ENCODE peak calls at places on chromosomes 11 and 22, in seven cellular contexts. R, G, C, H, O, A and S are unnamed samples.

GRCh38 chr11:589798-590197 is 13.5 kb downstream of the PHRF1 start:
- DNase-seq in G (no peak), C (no peak), A (no peak), R (no peak), O (no peak), H (no peak), S (no peak)

GRCh38 chr22:40414838-40415505 is 44.6 kb downstream of the SGSM3 start:
- DNase-seq in A (no peak), C (no peak), R (peak), G (no peak), H (no peak), O (no peak), S (no peak)

GRCh38 chr11:92941676-92942571 is 27.5 kb upstream of the MTNR1B start:
- DNase-seq in R (peak), G (peak), A (no peak), C (peak), O (peak), H (peak), S (no peak)

GRCh38 chr11:45097721-45098493 is 48.5 kb upstream of the PRDM11 start:
- DNase-seq in H (peak), A (peak), G (peak), O (peak), C (peak), R (no peak), S (peak)

GRCh38 chr22:30305519-30305905 is 16.2 kb upstream of the CASTOR1 start:
- DNase-seq in G (no peak), O (peak), A (peak), H (no peak), R (peak), C (no peak), S (no peak)

GRCh38 chr11:128399722-128400121 is 187.6 kb downstream of the ETS1 start:
- DNase-seq in H (no peak), C (no peak), R (no peak), G (no peak), O (no peak), A (no peak), S (no peak)

GRCh38 chr11:65640483-65641207 is 2.7 kb downstream of the SIPA1 start:
- DNase-seq in C (no peak), G (no peak), R (peak), H (no peak), A (peak), O (no peak), S (no peak)

GRCh38 chr11:83736689-83737088 is 450.5 kb upstream of the CCDC90B start:
- DNase-seq in O (no peak), G (no peak), R (no peak), A (no peak), C (no peak), H (no peak), S (no peak)

GRCh38 chr11:31636983-31637382 is 127.4 kb downstream of the ELP4 start:
- DNase-seq in G (no peak), A (no peak), H (no peak), C (no peak), O (no peak), R (no peak), S (no peak)

GRCh38 chr11:64382586-64382985 is 23.6 kb downstream of the RPS6KA4 start:
- DNase-seq in G (no peak), C (no peak), O (no peak), R (no peak), H (no peak), A (no peak), S (no peak)

GRCh38 chr11:124481365-124482323 is 36.1 kb upstream of the OR8B8 start:
- DNase-seq in G (no peak), O (peak), A (peak), H (no peak), C (peak), R (no peak), S (no peak)

GRCh38 chr11:134476435-134477021 is 64.5 kb upstream of the B3GAT1 start:
- DNase-seq in A (no peak), R (no peak), H (peak), G (no peak), O (no peak), C (no peak), S (peak)

GRCh38 chr11:134532921-134533421 is 120.9 kb upstream of the B3GAT1 start:
- DNase-seq in H (no peak), G (peak), O (no peak), A (peak), C (no peak), R (no peak), S (no peak)

GRCh38 chr11:34806875-34807274 is 109.3 kb downstream of the APIP start:
- DNase-seq in H (no peak), A (no peak), R (no peak), O (no peak), G (no peak), C (no peak), S (no peak)

GRCh38 chr11:103888541-103888951 is 147.9 kb upstream of the DDI1 start:
- DNase-seq in C (no peak), R (no peak), O (no peak), A (no peak), H (no peak), G (no peak), S (no peak)

GRCh38 chr22:30386960-30387848 is at the start of gene RNF215:
- DNase-seq in H (peak), A (peak), G (peak), O (peak), R (peak), C (peak), S (peak)

GRCh38 chr22:33397381-33397907 is 339.3 kb upstream of the SYN3 start:
- DNase-seq in O (no peak), H (no peak), R (no peak), A (no peak), C (no peak), G (no peak), S (no peak)

GRCh38 chr11:48007677-48008076 is 27.3 kb downstream of the PTPRJ start:
- DNase-seq in C (no peak), R (no peak), O (no peak), G (no peak), H (no peak), A (no peak), S (no peak)

GRCh38 chr11:32210601-32211000 is 119.7 kb downstream of the RCN1 start:
- DNase-seq in C (no peak), R (no peak), G (no peak), A (no peak), O (peak), H (no peak), S (no peak)

GRCh38 chr11:79461144-79461543 is 20.3 kb upstream of the TENM4 start:
- DNase-seq in O (peak), H (no peak), C (no peak), G (no peak), R (no peak), A (peak), S (no peak)

DNA sequence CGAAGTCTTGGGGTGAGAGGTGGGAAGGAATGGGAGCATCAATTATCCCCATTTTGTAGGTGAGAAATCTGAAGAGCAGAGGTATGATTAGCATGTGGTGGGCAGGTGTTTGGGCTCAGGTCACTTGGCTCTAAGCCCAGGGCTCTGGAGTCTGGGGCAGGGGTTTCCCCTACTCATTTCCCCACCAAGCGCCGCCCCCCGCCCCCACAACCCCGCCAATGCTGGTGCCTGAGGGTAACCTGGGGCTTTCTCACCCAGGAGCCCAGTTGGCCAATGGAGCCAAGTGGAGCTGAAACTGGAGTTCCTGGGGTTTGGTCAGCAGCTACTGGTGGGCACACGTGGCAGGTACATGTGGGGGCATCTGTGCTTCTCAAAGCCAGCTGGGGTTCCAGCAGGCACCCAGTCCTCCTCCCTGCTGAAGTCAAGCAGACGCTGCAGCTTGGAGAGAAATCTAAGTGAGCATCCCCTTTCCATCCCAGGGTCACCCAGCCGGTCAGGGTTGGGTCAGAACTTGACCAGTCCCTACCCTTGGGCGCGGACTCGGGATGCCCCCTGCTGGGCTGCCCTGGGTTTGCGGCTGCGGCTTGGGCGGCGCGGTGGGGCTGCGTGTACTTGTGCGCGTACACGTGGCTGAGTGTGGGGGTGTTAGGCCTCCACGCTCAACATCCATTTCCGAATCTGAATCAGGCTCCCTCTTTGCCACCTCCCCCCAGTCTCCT is 1.6 kb upstream of the CHRM1 start:
- DNase-seq in A (no peak), R (peak), G (no peak), O (no peak), H (peak), C (no peak), S (no peak)
- TF ChIP-seq CTCF in A (peak), R (peak), G (no peak), O (peak), H (peak), C (peak), S (no peak)

GRCh38 chr11:1868636-1869291 is 15.9 kb downstream of the LSP1 start:
- DNase-seq in A (no peak), R (no peak), H (no peak), G (no peak), C (no peak), O (no peak), S (no peak)

GRCh38 chr11:1870326-1870696 is 17.4 kb downstream of the LSP1 start:
- DNase-seq in R (no peak), H (no peak), C (no peak), O (no peak), A (no peak), G (no peak), S (no peak)

GRCh38 chr11:1868056-1868635 is 15.3 kb downstream of the LSP1 start:
- DNase-seq in C (no peak), G (no peak), A (no peak), R (no peak), O (no peak), H (no peak), S (no peak)

GRCh38 chr11:1870721-1871466 is 18.0 kb downstream of the LSP1 start:
- DNase-seq in H (no peak), G (peak), C (no peak), A (no peak), O (no peak), R (no peak), S (no peak)

GRCh38 chr11:1869427-1870325 is 16.8 kb downstream of the LSP1 start:
- DNase-seq in H (no peak), C (no peak), A (no peak), G (no peak), R (no peak), O (no peak), S (no peak)
- TF ChIP-seq CTCF in H (no peak), C (peak), A (peak), G (no peak), R (no peak), O (no peak), S (no peak)

GRCh38 chr11:28536504-28537267 is 428.5 kb downstream of the METTL15 start:
- DNase-seq in G (no peak), H (no peak), C (no peak), O (no peak), A (no peak), R (no peak), S (no peak)

GRCh38 chr11:28537822-28538221 is 429.6 kb downstream of the METTL15 start:
- DNase-seq in A (no peak), C (no peak), G (no peak), O (peak), R (no peak), H (no peak), S (no peak)

GRCh38 chr11:28539239-28540025 is 431.2 kb downstream of the METTL15 start:
- DNase-seq in R (no peak), C (no peak), O (no peak), H (no peak), A (no peak), G (no peak), S (no peak)

GRCh38 chr11:28547395-28547794 is 439.2 kb downstream of the METTL15 start:
- DNase-seq in R (no peak), G (no peak), O (no peak), H (no peak), C (no peak), A (no peak), S (no peak)

GRCh38 chr11:28542556-28542955 is 434.4 kb downstream of the METTL15 start:
- DNase-seq in C (no peak), H (no peak), A (no peak), R (no peak), G (no peak), O (no peak), S (no peak)
- TF ChIP-seq CTCF in C (no peak), H (no peak), A (no peak), R (no peak), G (no peak), O (no peak), S (no peak)

DNA sequence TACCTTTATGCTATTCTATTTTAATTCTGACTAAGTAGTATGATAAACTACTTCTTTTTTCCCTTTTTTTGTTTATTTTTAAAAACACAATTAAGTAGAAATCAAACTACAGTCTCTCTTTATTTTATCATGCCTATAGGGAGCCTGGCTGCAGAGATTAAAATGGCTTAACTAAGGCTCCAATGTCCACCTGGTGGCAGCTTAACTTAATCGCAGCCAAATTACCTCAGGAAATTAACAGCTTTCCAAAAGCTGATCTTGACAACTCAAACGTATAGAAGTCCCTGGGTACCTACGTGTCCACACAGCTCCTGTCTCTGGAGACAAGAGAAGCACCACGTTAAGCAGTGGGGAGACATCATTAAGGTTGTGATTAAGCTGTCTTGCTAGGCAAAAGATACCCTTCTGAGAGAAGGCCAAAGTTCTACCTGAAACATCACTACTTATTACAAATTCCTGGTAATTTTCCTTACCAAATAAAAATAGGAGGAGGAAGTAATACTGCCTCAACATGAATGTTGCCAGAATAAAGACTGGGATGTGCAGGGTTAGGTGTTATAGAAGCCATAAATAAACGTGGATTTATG is 63.2 kb upstream of the SNX19 start:
- DNase-seq in R (no peak), A (no peak), G (no peak), H (no peak), C (peak), O (peak), S (no peak)
- TF ChIP-seq CTCF in R (no peak), A (peak), G (peak), H (peak), C (peak), O (peak), S (peak)